ENCODE peak calls at places on chromosomes 4 and X, in four cellular contexts. D is HEK293T, M is H54, I is omental fat pad. E is an unnamed sample.

GRCh38 chr4:75654905-75655304 is 18.3 kb downstream of the G3BP2 start:
- DNase-seq in D (no peak), M (no peak), I (no peak), E (no peak)

GRCh38 chr4:52038109-52038912 is at the start of gene SGCB:
- DNase-seq in D (peak; percentile 75), M (peak; percentile 50), I (no peak), E (peak; percentile 67)

GRCh38 chrX:49754238-49754857 is 58.6 kb upstream of the PAGE1 start:
- DNase-seq in D (peak; percentile 66), M (peak; percentile 0), I (no peak), E (peak; percentile 8)

GRCh38 chrX:100674705-100675104 is 30.7 kb downstream of the SRPX2 start:
- DNase-seq in D (no peak), M (no peak), I (no peak), E (no peak)

GRCh38 chr4:109406337-109406931 is 27.2 kb upstream of the SEC24B start:
- DNase-seq in D (peak; percentile 57), M (no peak), I (no peak), E (peak; percentile 47)

GRCh38 chr4:86032476-86033022 is 327.3 kb downstream of the MAPK10 start:
- DNase-seq in D (no peak), M (no peak), I (no peak), E (no peak)

GRCh38 chr4:8646296-8647093 is 53.9 kb downstream of the CPZ start:
- DNase-seq in D (peak; percentile 60), M (no peak), I (no peak), E (no peak)

GRCh38 chr4:148539387-148539786 is 97.2 kb upstream of the NR3C2 start:
- DNase-seq in D (no peak), M (no peak), I (no peak), E (peak; percentile 29)

GRCh38 chr4:80184053-80184790 is 13.1 kb upstream of the PRDM8 start:
- DNase-seq in D (peak; percentile 91), M (peak; percentile 67), I (peak; percentile 72), E (peak; percentile 87)

GRCh38 chr4:40864531-40864930 is 114.8 kb downstream of the NSUN7 start:
- DNase-seq in D (no peak), M (no peak), I (no peak), E (no peak)

GRCh38 chr4:56689661-56690060 is 8.6 kb upstream of the HOPX start:
- DNase-seq in D (no peak), M (no peak), I (no peak), E (no peak)

GRCh38 chr4:95979961-95980876 is 140.3 kb downstream of the PDHA2 start:
- DNase-seq in D (no peak), M (no peak), I (no peak), E (no peak)

GRCh38 chr4:90000995-90001394 is 106.3 kb downstream of the MMRN1 start:
- DNase-seq in D (no peak), M (no peak), I (no peak), E (no peak)

GRCh38 chr4:107402291-107402690 is 317.7 kb downstream of the PAPSS1 start:
- DNase-seq in D (no peak), M (no peak), I (no peak), E (no peak)

GRCh38 chr4:187770345-187770744 is 225.2 kb upstream of the ZFP42 start:
- DNase-seq in D (no peak), M (no peak), I (no peak), E (no peak)

GRCh38 chr4:3826247-3827172 is 60.3 kb downstream of the ADRA2C start:
- DNase-seq in D (no peak), M (no peak), I (no peak), E (no peak)

GRCh38 chr4:150038335-150039076 is 39.7 kb upstream of the DCLK2 start:
- DNase-seq in D (no peak), M (no peak), I (no peak), E (no peak)

GRCh38 chr4:25879991-25880641 is 17.3 kb upstream of the SEL1L3 start:
- DNase-seq in D (no peak), M (no peak), I (no peak), E (no peak)